ENCODE peak calls at places on chromosomes 1 and 21, in four cellular contexts. Q, J, S and N are unnamed samples.

GRCh38 chr1:52502789-52503188 is 50.1 kb downstream of the TUT4 start:
- DNase-seq in Q (no peak), J (no peak), S (no peak), N (no peak)

GRCh38 chr1:29325675-29326074 is 89.4 kb downstream of the PTPRU start:
- DNase-seq in Q (no peak), J (peak), S (no peak), N (no peak)

GRCh38 chr1:2817784-2818564 is 16.5 kb upstream of the TTC34 start:
- DNase-seq in Q (no peak), J (no peak), S (no peak), N (no peak)

GRCh38 chr1:86846166-86846647 is 67.7 kb downstream of the SELENOF start:
- DNase-seq in Q (no peak), J (no peak), S (no peak), N (no peak)

GRCh38 chr1:43539726-43540434 is 9.2 kb downstream of the PTPRF start:
- DNase-seq in Q (no peak), J (no peak), S (no peak), N (no peak)

GRCh38 chr1:235898126-235898525 is 31.4 kb upstream of the LYST start:
- DNase-seq in Q (no peak), J (no peak), S (no peak), N (no peak)

GRCh38 chr1:176195547-176195946 is 11.5 kb downstream of the COP1 start:
- DNase-seq in Q (no peak), J (no peak), S (no peak), N (no peak)

GRCh38 chr21:29342394-29342957 is 43.8 kb downstream of the BACH1 start:
- DNase-seq in Q (no peak), J (no peak), S (peak), N (no peak)

GRCh38 chr1:92274939-92275338 is 23.8 kb downstream of the GLMN start:
- DNase-seq in Q (no peak), J (no peak), S (no peak), N (no peak)

GRCh38 chr1:154157520-154158306 is 2.8 kb upstream of the NUP210L start:
- DNase-seq in Q (peak), J (no peak), S (no peak), N (no peak)

GRCh38 chr1:52403566-52404115 is 582 bp downstream of the ORC1 start:
- DNase-seq in Q (peak), J (peak), S (peak), N (no peak)

GRCh38 chr21:42624095-42624830 is 29.2 kb upstream of the PDE9A start:
- DNase-seq in Q (no peak), J (no peak), S (peak), N (no peak)

GRCh38 chr1:15334995-15335394 is 74.7 kb upstream of the EFHD2 start:
- DNase-seq in Q (no peak), J (no peak), S (no peak), N (no peak)

GRCh38 chr1:172547071-172547470 is 14.1 kb downstream of the SUCO start:
- DNase-seq in Q (no peak), J (no peak), S (no peak), N (no peak)

GRCh38 chr1:1858382-1859086 is 32.4 kb downstream of the GNB1 start:
- DNase-seq in Q (peak), J (peak), S (peak), N (peak)

GRCh38 chr1:144101397-144102050 is 129.7 kb upstream of the FAM72C start:
- DNase-seq in Q (no peak), J (no peak), S (peak), N (peak)

GRCh38 chr1:61914823-61915482 is 172.7 kb downstream of the PATJ start:
- DNase-seq in Q (no peak), J (no peak), S (no peak), N (no peak)

GRCh38 chr1:28950449-28950848 is 36.1 kb downstream of the EPB41 start:
- DNase-seq in Q (no peak), J (no peak), S (no peak), N (no peak)

GRCh38 chr1:43799656-43800629 is 92.6 kb downstream of the ST3GAL3 start:
- DNase-seq in Q (no peak), J (no peak), S (no peak), N (no peak)

GRCh38 chr1:18693256-18694098 is 62.8 kb downstream of the PAX7 start:
- DNase-seq in Q (no peak), J (peak), S (no peak), N (no peak)

GRCh38 chr1:216325336-216325735 is 97.9 kb downstream of the USH2A start:
- DNase-seq in Q (no peak), J (no peak), S (no peak), N (no peak)

GRCh38 chr1:4612991-4613390 is 41.4 kb upstream of the AJAP1 start:
- DNase-seq in Q (no peak), J (no peak), S (no peak), N (no peak)

GRCh38 chr1:196114193-196114592 is 494.0 kb downstream of the KCNT2 start:
- DNase-seq in Q (no peak), J (no peak), S (no peak), N (no peak)

GRCh38 chr1:23619299-23620188 is 60.2 kb upstream of the ID3 start:
- DNase-seq in Q (peak), J (peak), S (peak), N (peak)

GRCh38 chr1:21175324-21175669 is 1.4 kb downstream of the EIF4G3 start:
- DNase-seq in Q (peak), J (no peak), S (peak), N (peak)

GRCh38 chr1:153816283-153816904 is 41.2 kb downstream of the SLC27A3 start:
- DNase-seq in Q (no peak), J (no peak), S (no peak), N (no peak)

GRCh38 chr1:119253366-119253765 is 112.9 kb upstream of the WARS2 start:
- DNase-seq in Q (no peak), J (no peak), S (no peak), N (no peak)

DNA sequence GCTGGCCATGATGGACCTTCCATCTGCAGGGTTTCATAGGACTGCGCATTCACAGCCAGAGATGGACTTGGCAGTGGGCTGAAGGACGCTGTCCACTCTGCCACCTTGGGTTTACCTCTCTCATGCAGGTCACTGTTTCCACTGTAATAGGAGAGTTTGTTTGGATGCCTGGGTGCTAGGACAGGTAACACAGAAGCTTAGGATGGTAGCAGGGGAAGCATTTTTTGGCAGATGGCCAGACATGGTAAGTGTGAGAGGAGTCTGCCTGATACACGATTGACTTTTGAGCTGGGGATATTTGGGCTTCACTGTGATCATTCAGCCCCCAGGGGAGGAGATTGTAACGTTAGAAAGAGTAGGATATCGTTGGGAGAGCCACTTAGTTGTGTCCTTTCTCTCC is 11.8 kb downstream of the PSEN2 start:
- DNase-seq in Q (no peak), J (no peak), S (no peak), N (no peak)
- H3K4me3 ChIP-seq in Q (peak), J (no peak), S (peak), N (no peak)

GRCh38 chr1:244163131-244163530 is 112.0 kb downstream of the ZBTB18 start:
- DNase-seq in Q (no peak), J (no peak), S (no peak), N (no peak)
- H3K4me3 ChIP-seq in Q (no peak), J (no peak), S (no peak), N (no peak)

GRCh38 chr1:68197459-68197858 is 34.9 kb downstream of the WLS start:
- DNase-seq in Q (no peak), J (no peak), S (no peak), N (no peak)

GRCh38 chr1:68196676-68197075 is 35.6 kb downstream of the WLS start:
- DNase-seq in Q (no peak), J (no peak), S (no peak), N (no peak)

GRCh38 chr1:68198752-68199151 is 33.6 kb downstream of the WLS start:
- DNase-seq in Q (no peak), J (no peak), S (no peak), N (no peak)

GRCh38 chr1:68199603-68200002 is 32.7 kb downstream of the WLS start:
- DNase-seq in Q (no peak), J (no peak), S (peak), N (no peak)

GRCh38 chr1:68197891-68198290 is 34.4 kb downstream of the WLS start:
- DNase-seq in Q (no peak), J (no peak), S (no peak), N (peak)
- H3K4me3 ChIP-seq in Q (no peak), J (no peak), S (no peak), N (no peak)

DNA sequence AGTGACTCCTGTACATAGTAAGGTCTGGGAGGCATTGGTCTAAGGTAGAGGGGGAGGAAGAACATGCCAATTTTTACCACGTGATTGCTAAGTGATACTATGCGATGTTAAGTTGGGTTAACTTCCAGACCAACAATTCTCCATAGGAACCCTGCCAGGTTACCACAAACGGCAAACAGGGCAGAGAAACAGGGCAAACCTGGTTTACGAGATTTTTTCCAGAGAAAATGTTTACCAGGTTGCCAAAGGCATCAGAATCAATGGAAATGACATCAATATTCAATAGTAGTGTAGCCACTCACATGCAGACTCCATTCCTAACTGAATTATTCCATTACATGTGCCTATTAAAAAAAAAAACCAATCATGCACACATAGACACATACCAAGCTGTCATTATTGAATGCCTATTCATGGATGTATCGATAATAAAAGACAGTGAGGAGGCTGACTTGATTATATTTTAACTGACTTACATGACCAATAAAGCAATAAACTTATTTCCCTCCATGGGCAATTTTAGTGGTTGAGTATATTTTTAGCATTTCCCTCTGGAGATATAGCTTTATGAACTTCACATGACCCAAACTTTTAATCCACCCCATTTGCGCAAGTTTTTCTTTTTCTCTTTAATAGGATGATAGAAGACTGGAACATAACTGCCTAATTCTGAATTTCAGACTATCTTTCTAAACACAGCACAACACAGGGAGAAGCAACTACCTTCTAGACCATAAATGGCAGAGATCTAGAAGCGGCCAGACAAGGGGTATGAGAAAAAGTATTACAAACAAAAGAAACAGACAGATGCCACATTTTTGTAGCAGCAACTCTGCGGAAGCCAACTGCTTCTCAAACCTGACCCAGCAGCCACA is 40.6 kb upstream of the KCNE1 start:
- DNase-seq in Q (no peak), J (no peak), S (no peak), N (no peak)
- H3K4me3 ChIP-seq in Q (no peak), J (no peak), S (peak), N (no peak)